ENCODE peak calls at places on chromosomes 7 and 10, in seven cellular contexts. I is astrocyte; F is body of pancreas; S is neural progenitor cell; J is tibial artery; K is CD4-positive, CD25-positive, alpha-beta regulatory T cell; V is sigmoid colon. T is an unnamed sample.
A peak's percentile ranks its signal among the peaks of the same experiment; 100 is the strongest.

GRCh38 chr10:127853868-127854768 is 38.6 kb downstream of the CLRN3 start:
- DNase-seq in K (peak; percentile 29), V (peak; percentile 78), S (peak; percentile 87), I (peak; percentile 19), F (peak; percentile 66), J (peak; percentile 55), T (peak; percentile 64)

GRCh38 chr10:123945506-123945905 is 53.9 kb upstream of the CPXM2 start:
- DNase-seq in V (no peak), J (no peak), I (no peak), K (no peak), S (no peak), F (no peak), T (no peak)

GRCh38 chr7:24052572-24053223 is 231.3 kb upstream of the NPY start:
- DNase-seq in J (no peak), V (no peak), I (peak; percentile 87), K (no peak), S (no peak), F (no peak), T (no peak)

GRCh38 chr10:60963441-60964256 is 19.7 kb upstream of the RHOBTB1 start:
- DNase-seq in I (peak; percentile 86), S (no peak), F (no peak), V (no peak), J (no peak), K (no peak), T (no peak)

GRCh38 chr10:31075434-31075833 is 43.8 kb upstream of the ZNF438 start:
- DNase-seq in J (no peak), S (no peak), I (peak; percentile 99), F (no peak), V (no peak), K (no peak), T (no peak)

GRCh38 chr10:67794909-67795460 is 43.0 kb downstream of the DNAJC12 start:
- DNase-seq in J (no peak), K (no peak), F (no peak), I (no peak), V (no peak), S (peak; percentile 57), T (no peak)

GRCh38 chr7:132733860-132734259 is 157.6 kb upstream of the PLXNA4 start:
- DNase-seq in F (no peak), K (no peak), V (no peak), S (no peak), I (no peak), J (no peak), T (no peak)

GRCh38 chr10:27030060-27030459 is 70.2 kb downstream of the ANKRD26 start:
- DNase-seq in V (no peak), S (no peak), K (no peak), F (no peak), J (no peak), I (peak; percentile 16), T (no peak)

GRCh38 chr10:62779487-62780248 is 24.9 kb upstream of the ADO start:
- DNase-seq in K (peak; percentile 74), V (no peak), S (no peak), F (peak; percentile 23), I (peak; percentile 8), J (no peak), T (no peak)

GRCh38 chr7:141073173-141073640 is 657 bp upstream of the TMEM178B start:
- DNase-seq in K (no peak), I (peak; percentile 44), J (no peak), V (no peak), F (peak; percentile 29), S (peak; percentile 92), T (no peak)

GRCh38 chr7:136953386-136953785 is 84.9 kb downstream of the CHRM2 start:
- DNase-seq in S (no peak), J (no peak), I (peak; percentile 80), F (no peak), K (no peak), V (no peak), T (no peak)

GRCh38 chr10:42985436-42986316 is 91.2 kb upstream of the RET start:
- DNase-seq in I (no peak), F (peak; percentile 6), K (no peak), S (no peak), J (no peak), V (peak; percentile 56), T (no peak)

GRCh38 chr7:69422473-69423102 is 175.7 kb upstream of the AUTS2 start:
- DNase-seq in F (no peak), S (no peak), J (no peak), K (no peak), V (no peak), I (no peak), T (no peak)

GRCh38 chr10:86775859-86776180 is 19.4 kb downstream of the BMPR1A start:
- DNase-seq in S (no peak), F (no peak), K (no peak), I (no peak), V (no peak), J (no peak), T (no peak)

GRCh38 chr10:19263262-19263661 is 214.7 kb downstream of the MALRD1 start:
- DNase-seq in K (no peak), S (no peak), I (no peak), F (no peak), V (no peak), J (no peak), T (no peak)

GRCh38 chr7:156932006-156932405 is 17.5 kb upstream of the NOM1 start:
- DNase-seq in S (no peak), F (no peak), J (no peak), V (no peak), I (no peak), K (no peak), T (no peak)

GRCh38 chr10:6059506-6059905 is 2.7 kb downstream of the IL2RA start:
- DNase-seq in V (peak; percentile 18), J (no peak), F (no peak), K (no peak), S (no peak), I (no peak), T (no peak)

GRCh38 chr7:134593530-134594392 is 44.9 kb downstream of the AKR1B15 start:
- DNase-seq in I (peak; percentile 91), K (no peak), S (peak; percentile 9), F (peak; percentile 69), V (peak; percentile 83), J (peak; percentile 79), T (peak; percentile 84)

GRCh38 chr10:122207135-122207534 is 64.0 kb upstream of the BTBD16 start:
- DNase-seq in S (no peak), K (no peak), J (no peak), F (no peak), V (no peak), I (no peak), T (no peak)

GRCh38 chr10:14608381-14609001 is 166.2 kb downstream of the FAM107B start:
- DNase-seq in F (no peak), K (no peak), J (peak; percentile 39), I (no peak), V (no peak), S (no peak), T (peak; percentile 9)

GRCh38 chr7:43302211-43302711 is 189.8 kb downstream of the HECW1 start:
- DNase-seq in I (peak; percentile 79), K (no peak), J (no peak), S (no peak), V (no peak), F (no peak), T (no peak)

GRCh38 chr7:22718911-22719420 is 8.0 kb upstream of the IL6 start:
- DNase-seq in V (no peak), K (no peak), S (no peak), F (no peak), I (no peak), J (no peak), T (no peak)

GRCh38 chr10:10897400-10897799 is 120.3 kb upstream of the CELF2 start:
- DNase-seq in S (no peak), K (no peak), F (no peak), V (no peak), I (no peak), J (no peak), T (no peak)

GRCh38 chr10:100970914-100971811 is 1.9 kb downstream of the SEMA4G start:
- DNase-seq in S (no peak), I (no peak), F (peak; percentile 68), J (no peak), K (no peak), V (peak; percentile 41), T (no peak)
- H3K27ac ChIP-seq in S (no peak overlapping the region), I (no peak overlapping the region), F (peak overlapping the region; percentile 72), J (no peak overlapping the region), K (no peak overlapping the region), V (no peak overlapping the region), T (no peak overlapping the region)

GRCh38 chr10:29104661-29105369 is 184.1 kb upstream of the LYZL1 start:
- DNase-seq in I (no peak), S (no peak), V (no peak), K (no peak), J (no peak), F (no peak), T (no peak)
- H3K27ac ChIP-seq in I (peak overlapping the region; percentile 22), S (no peak overlapping the region), V (no peak overlapping the region), K (no peak overlapping the region), J (no peak overlapping the region), F (no peak overlapping the region), T (no peak overlapping the region)

GRCh38 chr10:325282-325681 is 190.0 kb downstream of the ZMYND11 start:
- DNase-seq in I (no peak), S (no peak), V (no peak), K (no peak), J (no peak), F (no peak), T (no peak)

GRCh38 chr10:326350-326749 is 191.1 kb downstream of the ZMYND11 start:
- DNase-seq in S (peak; percentile 16), K (no peak), F (no peak), J (no peak), V (no peak), I (no peak), T (no peak)

GRCh38 chr10:320787-321186 is 185.5 kb downstream of the ZMYND11 start:
- DNase-seq in K (no peak), S (no peak), V (no peak), F (no peak), I (no peak), J (no peak), T (no peak)

GRCh38 chr10:324593-324992 is 189.3 kb downstream of the ZMYND11 start:
- DNase-seq in F (no peak), S (no peak), I (no peak), J (no peak), V (no peak), K (no peak), T (no peak)

DNA sequence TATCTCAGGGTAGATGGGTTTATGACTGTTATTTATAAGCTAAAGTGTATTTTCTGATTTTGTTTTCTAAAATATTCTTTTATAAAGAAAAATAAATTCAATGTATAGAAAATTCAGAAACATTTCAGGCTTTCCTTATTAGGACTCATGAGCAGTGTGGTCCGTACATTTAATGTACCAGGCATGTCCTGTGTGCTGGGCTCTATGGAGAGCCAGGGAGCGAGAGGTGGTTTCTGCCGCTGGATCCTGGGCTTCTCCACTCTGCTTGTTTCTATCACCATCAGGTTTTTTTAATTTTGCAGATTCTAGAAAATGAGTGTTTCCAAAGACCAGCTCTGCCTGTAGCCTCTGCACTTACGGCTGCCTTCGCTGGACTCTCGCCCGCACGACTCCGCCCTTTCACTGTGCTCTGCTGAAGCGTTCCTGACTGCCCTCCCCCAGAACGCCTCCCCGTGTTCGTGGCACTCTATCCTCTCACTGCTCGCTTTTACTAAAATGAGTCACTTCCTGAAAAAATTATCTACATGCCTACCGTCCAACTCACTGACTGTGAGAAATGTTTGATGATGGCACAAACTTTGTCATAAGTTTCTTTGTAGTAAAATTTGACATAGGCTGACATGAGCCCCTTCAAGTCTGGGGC is 188.5 kb downstream of the ZMYND11 start:
- DNase-seq in J (peak; percentile 82), V (peak; percentile 88), S (no peak), F (peak; percentile 36), I (peak; percentile 95), K (peak; percentile 15), T (no peak)
- H3K27ac ChIP-seq in J (peak overlapping the region; percentile 26), V (peak overlapping the region; percentile 65), S (no peak overlapping the region), F (no peak overlapping the region), I (peak overlapping the region; percentile 92), K (no peak overlapping the region), T (no peak overlapping the region)

GRCh38 chr7:30845426-30846135 is 66.1 kb upstream of the AQP1 start:
- DNase-seq in F (no peak), V (peak; percentile 85), J (peak; percentile 71), S (no peak), I (peak; percentile 30), K (no peak), T (no peak)
- H3K27ac ChIP-seq in F (no peak overlapping the region), V (peak overlapping the region; percentile 88), J (peak overlapping the region; percentile 83), S (no peak overlapping the region), I (no peak overlapping the region), K (no peak overlapping the region), T (no peak overlapping the region)

T was measured in substantia nigra.